ENCODE peak calls at places on chromosomes 1 and 21, in five cellular contexts. Q is testis; H is IMR-90; U is sigmoid colon; S is CD8-positive, alpha-beta T cell. W is an unnamed sample.

GRCh38 chr1:147717706-147718097 is 42.7 kb downstream of the GJA5 start:
- DNase-seq in S (no peak), H (no peak), Q (no peak), U (no peak), W (no peak)

GRCh38 chr1:110927484-110928075 is 36.1 kb downstream of the LRIF1 start:
- DNase-seq in Q (no peak), S (no peak), U (no peak), H (peak; percentile 1), W (no peak)

GRCh38 chr1:52504720-52505119 is 48.2 kb downstream of the TUT4 start:
- DNase-seq in S (no peak), U (no peak), Q (no peak), H (no peak), W (no peak)

GRCh38 chr1:205321109-205321958 is at the start of gene NUAK2:
- DNase-seq in S (peak; percentile 81), Q (peak; percentile 96), U (peak; percentile 93), H (peak; percentile 90), W (peak; percentile 96)

GRCh38 chr1:145720556-145720877 is 1.2 kb downstream of the CD160 start:
- DNase-seq in H (peak; percentile 91), U (no peak), S (no peak), Q (no peak), W (no peak)

GRCh38 chr1:55869050-55869449 is 653.9 kb upstream of the USP24 start:
- DNase-seq in S (no peak), H (no peak), U (no peak), Q (no peak), W (peak; percentile 85)

GRCh38 chr1:167763525-167764220 is 41.9 kb downstream of the MPZL1 start:
- DNase-seq in Q (peak; percentile 60), H (no peak), S (no peak), U (no peak), W (no peak)

GRCh38 chr21:18951291-18952038 is 547.9 kb upstream of the TMPRSS15 start:
- DNase-seq in Q (peak; percentile 46), U (no peak), H (no peak), S (no peak), W (no peak)

GRCh38 chr1:116154536-116154935 is 43.3 kb downstream of the MAB21L3 start:
- DNase-seq in S (no peak), U (no peak), H (no peak), Q (no peak), W (no peak)

GRCh38 chr1:213122514-213122929 is 71.5 kb downstream of the RPS6KC1 start:
- DNase-seq in U (no peak), Q (no peak), S (no peak), H (peak; percentile 71), W (no peak)

GRCh38 chr1:8347635-8348034 is 29.7 kb downstream of the SLC45A1 start:
- DNase-seq in H (no peak), U (no peak), Q (no peak), S (no peak), W (no peak)

GRCh38 chr1:66452982-66453381 is 81.0 kb upstream of the SGIP1 start:
- DNase-seq in H (no peak), Q (no peak), S (no peak), U (no peak), W (no peak)

GRCh38 chr1:51237714-51238403 is 1.8 kb downstream of the RNF11 start:
- DNase-seq in H (peak; percentile 69), U (no peak), S (no peak), Q (peak; percentile 38), W (no peak)

GRCh38 chr1:146032613-146033219 is 11.2 kb upstream of the HJV start:
- DNase-seq in H (peak; percentile 47), U (no peak), Q (no peak), S (no peak), W (no peak)

GRCh38 chr1:8023287-8023994 is 2.7 kb downstream of the ERRFI1 start:
- DNase-seq in H (no peak), Q (no peak), S (no peak), U (no peak), W (no peak)

GRCh38 chr1:47184090-47184735 is 5.6 kb downstream of the PDZK1IP1 start:
- DNase-seq in H (no peak), U (no peak), S (no peak), Q (no peak), W (no peak)

GRCh38 chr1:87600848-87601247 is 272.2 kb downstream of the LMO4 start:
- DNase-seq in U (no peak), S (no peak), Q (no peak), H (peak; percentile 34), W (no peak)

GRCh38 chr1:162357681-162358266 is 18.9 kb downstream of the SPATA46 start:
- DNase-seq in H (peak; percentile 31), Q (peak; percentile 47), U (no peak), S (no peak), W (no peak)

GRCh38 chr1:11790880-11791715 is 14.7 kb downstream of the MTHFR start:
- DNase-seq in U (peak; percentile 97), S (no peak), H (peak; percentile 95), Q (peak; percentile 90), W (peak; percentile 95)

GRCh38 chr1:153661111-153661708 is 2.7 kb downstream of the SNAPIN start:
- DNase-seq in S (no peak), H (no peak), U (no peak), Q (no peak), W (no peak)

GRCh38 chr1:67722292-67722944 is 37.4 kb downstream of the GADD45A start:
- DNase-seq in H (peak; percentile 42), U (no peak), Q (no peak), S (no peak), W (no peak)

GRCh38 chr21:25171438-25171837 is 435.8 kb downstream of the MRPL39 start:
- DNase-seq in Q (no peak), H (peak; percentile 15), U (no peak), S (no peak), W (no peak)

GRCh38 chr1:62689524-62689923 is 1.3 kb upstream of the DOCK7 start:
- DNase-seq in H (peak; percentile 91), S (no peak), Q (no peak), U (no peak), W (no peak)

GRCh38 chr1:19390901-19391595 is 78.9 kb downstream of the SLC66A1 start:
- DNase-seq in H (peak; percentile 80), Q (peak; percentile 67), S (peak; percentile 47), U (peak; percentile 87), W (peak; percentile 42)

GRCh38 chr1:185342672-185343259 is 25.7 kb upstream of the IVNS1ABP start:
- DNase-seq in U (no peak), H (no peak), Q (no peak), S (no peak), W (no peak)

GRCh38 chr1:2921970-2922686 is 99.1 kb upstream of the ACTRT2 start:
- DNase-seq in S (peak; percentile 15), U (no peak), Q (no peak), H (no peak), W (no peak)

GRCh38 chr21:34809822-34810221 is 141.0 kb downstream of the CLIC6 start:
- DNase-seq in Q (no peak), S (no peak), U (no peak), H (no peak), W (no peak)

GRCh38 chr1:23101101-23101827 is 67.4 kb downstream of the LUZP1 start:
- DNase-seq in Q (no peak), S (no peak), U (no peak), H (peak; percentile 65), W (no peak)
- H3K4me1 ChIP-seq in Q (peaks cover 20% of the 10 kb centered on the region), S (peaks cover 18% of the 10 kb centered on the region), U (peaks cover 39% of the 10 kb centered on the region), H (peaks cover 18% of the 10 kb centered on the region), W (peaks cover 13% of the 10 kb centered on the region)

GRCh38 chr1:21270086-21270689 is 20.1 kb downstream of the ECE1 start:
- DNase-seq in H (peak; percentile 52), Q (peak; percentile 76), S (peak; percentile 74), U (peak; percentile 86), W (peak; percentile 92)
- H3K27ac ChIP-seq in H (no peak overlapping the region), Q (peak overlapping the region; percentile 68), S (no peak overlapping the region), U (no peak overlapping the region), W (peak overlapping the region; percentile 60)

GRCh38 chr1:155079210-155079486 is 511 bp downstream of the EFNA3 start:
- DNase-seq in Q (no peak), H (no peak), U (no peak), S (no peak), W (no peak)

GRCh38 chr1:155082301-155082940 is 3.8 kb downstream of the EFNA3 start:
- DNase-seq in S (no peak), U (peak; percentile 61), H (no peak), Q (no peak), W (no peak)

GRCh38 chr1:155081472-155082300 is 3.0 kb downstream of the EFNA3 start:
- DNase-seq in Q (no peak), S (no peak), H (no peak), U (peak; percentile 56), W (peak; percentile 54)

GRCh38 chr1:155079487-155080249 is 1.0 kb downstream of the EFNA3 start:
- DNase-seq in Q (no peak), H (no peak), U (peak; percentile 67), S (no peak), W (peak; percentile 73)

DNA sequence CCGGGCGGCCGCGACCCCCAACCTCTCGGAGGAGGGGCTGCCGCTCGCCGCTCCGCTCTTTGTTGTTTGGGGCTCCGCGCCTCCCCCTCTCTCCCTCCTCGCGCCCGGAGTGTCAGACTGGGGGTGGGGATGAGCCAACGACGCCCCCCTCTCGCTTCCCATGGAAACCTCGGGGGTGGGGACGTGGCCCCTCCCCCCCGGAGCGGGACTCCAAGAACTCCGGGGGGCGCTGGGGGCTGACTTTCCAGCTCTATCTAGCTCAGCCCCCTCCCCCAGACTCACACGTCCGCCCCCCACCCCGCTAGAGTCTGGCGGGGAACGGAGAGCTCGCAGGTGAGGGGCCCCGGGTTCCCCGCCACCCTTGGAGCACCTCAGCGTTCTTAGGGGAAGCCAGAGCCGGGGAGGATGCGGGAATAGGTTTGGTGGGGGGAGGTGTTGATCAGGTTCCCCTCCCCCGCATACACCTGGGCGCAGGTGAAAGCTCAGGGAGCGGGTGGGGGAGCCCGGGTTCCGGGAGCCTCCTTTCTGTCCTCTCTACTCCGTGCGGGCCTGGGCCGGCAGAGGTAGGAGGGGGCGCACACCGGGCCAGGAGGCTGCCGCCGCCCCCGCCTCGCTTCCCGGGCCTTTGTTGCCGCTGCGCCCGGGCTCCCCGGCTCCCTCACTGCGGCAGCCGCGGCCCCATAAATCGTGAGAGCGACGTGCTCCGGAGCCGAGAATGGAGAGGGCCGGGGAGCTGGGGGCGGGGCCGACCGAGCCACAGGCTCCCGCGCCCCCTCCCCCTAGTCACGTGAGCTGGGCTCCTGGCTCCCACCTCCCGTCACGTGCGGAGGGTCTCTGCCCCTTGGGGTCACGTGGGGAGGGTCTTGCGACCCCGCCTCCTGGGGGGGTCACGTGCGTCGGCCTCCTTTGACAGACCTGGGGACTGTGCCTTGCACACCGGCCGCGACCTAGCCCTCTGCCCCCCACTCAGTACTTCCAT is 1.9 kb downstream of the EFNA3 start:
- DNase-seq in S (no peak), U (peak; percentile 62), H (no peak), Q (no peak), W (no peak)
- H3K4me1 ChIP-seq in S (peaks cover 58% of the 10 kb centered on the region), U (peaks cover 52% of the 10 kb centered on the region), H (peaks cover 6% of the 10 kb centered on the region), Q (peaks cover 42% of the 10 kb centered on the region), W (peaks cover 3% of the 10 kb centered on the region)

DNA sequence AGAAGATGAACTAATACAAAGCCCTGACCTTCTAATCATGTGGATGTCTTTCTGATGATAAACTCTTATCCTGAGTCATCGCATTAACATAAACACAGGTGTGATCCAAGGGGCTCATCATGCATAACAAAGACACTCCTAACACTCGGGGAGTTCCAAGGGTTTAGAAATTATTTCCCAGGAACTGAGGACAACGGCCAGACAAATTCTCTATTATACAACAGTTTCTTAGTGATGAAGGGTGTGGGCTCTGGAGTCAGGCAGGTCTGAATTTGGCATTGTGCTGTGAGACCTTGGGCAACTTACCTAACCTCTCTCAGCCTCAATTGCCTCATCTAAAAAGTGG is 18.0 kb downstream of the DUSP10 start:
- DNase-seq in U (no peak), H (peak; percentile 43), S (no peak), Q (no peak), W (no peak)
- H3K27ac ChIP-seq in U (no peak overlapping the region), H (no peak overlapping the region), S (no peak overlapping the region), Q (no peak overlapping the region), W (no peak overlapping the region)

GRCh38 chr1:85326381-85326780 is 49.9 kb upstream of the BCL10 start:
- DNase-seq in S (no peak), Q (no peak), H (no peak), U (no peak), W (no peak)
- H3K4me1 ChIP-seq in S (no peaks in the 10 kb centered on the region), Q (no peaks in the 10 kb centered on the region), H (peaks cover 33% of the 10 kb centered on the region), U (peaks cover 16% of the 10 kb centered on the region), W (peaks cover 14% of the 10 kb centered on the region)